ENCODE peak calls at places on chromosomes 12 and 14, in eight cellular contexts. U is adipocyte; H is A549; L is tibial artery; Z is CD8-positive, alpha-beta memory T cell; O is upper lobe of right lung; E is right cardiac atrium; F is left ventricle myocardium inferior. N is an unnamed sample.
A peak's percentile ranks its signal among the peaks of the same experiment; 100 is the strongest.

GRCh38 chr14:70622111-70622712 is 19.5 kb upstream of the TTC9 start:
- DNase-seq in O (no peak), U (peak; percentile 43), H (peak; percentile 58), Z (peak; percentile 40), L (no peak), E (no peak), F (no peak), N (peak; percentile 13)

GRCh38 chr12:42237052-42237852 is 796 bp downstream of the YAF2 start:
- DNase-seq in F (peak; percentile 76), Z (peak; percentile 77), E (peak; percentile 89), O (peak; percentile 92), H (peak; percentile 94), L (peak; percentile 55), U (peak; percentile 86), N (peak; percentile 82)

GRCh38 chr14:99759546-99759925 is 33.7 kb upstream of the EML1 start:
- DNase-seq in E (peak; percentile 62), H (no peak), L (no peak), Z (no peak), U (no peak), F (no peak), O (peak; percentile 49), N (no peak)

GRCh38 chr12:52037248-52037861 is 13.9 kb upstream of the NR4A1 start:
- DNase-seq in E (peak; percentile 91), O (peak; percentile 76), L (peak; percentile 79), H (no peak), F (peak; percentile 58), U (peak; percentile 89), Z (no peak), N (no peak)

GRCh38 chr12:106446429-106447092 is 89.0 kb downstream of the POLR3B start:
- DNase-seq in Z (no peak), L (no peak), U (no peak), H (no peak), F (no peak), E (no peak), O (no peak), N (peak; percentile 95)

GRCh38 chr14:66920196-66920595 is 269.0 kb upstream of the GARIN2 start:
- DNase-seq in L (no peak), E (no peak), H (no peak), Z (no peak), O (no peak), U (peak; percentile 30), F (no peak), N (no peak)

GRCh38 chr14:75198291-75198933 is 22.0 kb upstream of the TMED10 start:
- DNase-seq in H (no peak), F (peak; percentile 56), Z (no peak), L (no peak), E (peak; percentile 70), O (no peak), U (no peak), N (no peak)

GRCh38 chr14:22221508-22221907 is 367.5 kb downstream of the DAD1 start:
- DNase-seq in L (no peak), H (peak; percentile 8), Z (no peak), F (no peak), O (no peak), E (no peak), U (peak; percentile 48), N (no peak)

GRCh38 chr12:30813741-30814687 is 59.3 kb upstream of the CAPRIN2 start:
- DNase-seq in U (no peak), O (no peak), L (no peak), E (no peak), F (no peak), H (no peak), Z (no peak), N (no peak)

GRCh38 chr12:5379737-5380496 is 52.0 kb upstream of the NTF3 start:
- DNase-seq in L (no peak), H (no peak), Z (no peak), O (no peak), U (no peak), F (no peak), E (no peak), N (no peak)

GRCh38 chr14:61472801-61473376 is 151.5 kb downstream of the PRKCH start:
- DNase-seq in H (no peak), L (no peak), Z (peak; percentile 66), E (no peak), O (no peak), F (no peak), U (no peak), N (no peak)
- H3K4me3 ChIP-seq in H (no peak overlapping the region), L (no peak overlapping the region), Z (peak overlapping the region; percentile 37), E (no peak overlapping the region), O (no peak overlapping the region), F (no peak overlapping the region), U (no peak overlapping the region), N (no peak overlapping the region)

GRCh38 chr12:94203796-94204195 is 55.4 kb downstream of the PLXNC1 start:
- DNase-seq in E (no peak), L (no peak), Z (no peak), H (no peak), U (no peak), F (no peak), O (no peak), N (no peak)
- H3K4me1 ChIP-seq in E (peaks cover 13% of the 10 kb centered on the region), L (peaks cover 13% of the 10 kb centered on the region), Z (peaks cover 49% of the 10 kb centered on the region), H (no peaks in the 10 kb centered on the region), U (peaks cover 15% of the 10 kb centered on the region), F (peaks cover 14% of the 10 kb centered on the region), O (peaks cover 16% of the 10 kb centered on the region), N (peaks cover 18% of the 10 kb centered on the region)

DNA sequence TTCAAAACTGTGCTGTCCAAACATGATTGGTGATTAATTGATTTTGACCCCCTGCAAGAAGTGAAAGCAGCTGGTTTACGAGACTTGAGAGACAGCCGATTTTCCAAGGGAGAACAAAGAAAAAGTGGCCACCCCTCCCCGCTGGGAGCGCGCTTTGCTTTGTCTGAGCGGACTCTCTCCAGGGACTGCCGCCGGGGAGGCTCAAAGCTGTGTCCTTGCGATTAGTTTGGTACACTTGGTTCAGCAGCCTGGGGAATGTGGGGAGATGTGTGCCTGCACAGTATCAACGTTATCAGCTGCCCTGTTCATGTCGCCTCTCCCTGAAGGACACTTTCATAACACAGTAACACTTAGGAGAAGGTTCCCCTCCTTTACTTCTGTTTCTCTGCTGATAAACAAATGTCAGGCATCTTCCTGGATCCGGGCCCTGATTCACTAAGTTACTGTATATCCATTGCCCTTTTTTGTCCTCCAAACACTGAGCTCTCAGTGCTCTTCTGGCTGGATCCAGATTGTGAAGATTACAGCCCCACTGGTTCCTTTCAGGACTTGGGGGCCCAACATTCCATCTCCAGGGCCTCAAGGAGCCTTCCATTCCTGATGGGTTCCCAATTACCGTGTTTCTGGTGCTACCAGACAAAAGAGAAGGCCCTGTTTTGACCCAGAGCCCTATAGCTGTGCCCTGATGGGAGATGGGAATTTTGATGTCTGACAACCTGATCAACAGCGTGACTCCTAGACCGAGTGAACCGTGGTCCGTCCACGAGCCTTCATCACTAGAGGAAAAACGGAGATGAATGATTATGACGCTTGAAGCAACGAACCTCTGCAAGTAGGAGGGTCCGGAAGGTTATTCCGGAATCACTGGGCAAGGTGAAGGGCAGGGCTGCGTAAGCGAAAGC is 31.7 kb upstream of the TUBA1C start:
- DNase-seq in O (peak; percentile 71), U (peak; percentile 65), H (no peak), L (peak; percentile 40), F (peak; percentile 75), E (peak; percentile 87), Z (no peak), N (peak; percentile 97)
- H3K4me3 ChIP-seq in O (peak overlapping the region; percentile 19), U (peak overlapping the region; percentile 36), H (no peak overlapping the region), L (peak overlapping the region; percentile 55), F (peak overlapping the region; percentile 44), E (peak overlapping the region; percentile 21), Z (no peak overlapping the region), N (no peak overlapping the region)

GRCh38 chr12:127328867-127329266 is 938.1 kb upstream of the TMEM132C start:
- DNase-seq in Z (no peak), U (no peak), E (no peak), H (peak; percentile 11), O (no peak), F (no peak), L (no peak), N (no peak)
- H3K4me1 ChIP-seq in Z (no peaks in the 10 kb centered on the region), U (no peaks in the 10 kb centered on the region), E (no peaks in the 10 kb centered on the region), H (no peaks in the 10 kb centered on the region), O (no peaks in the 10 kb centered on the region), F (no peaks in the 10 kb centered on the region), L (no peaks in the 10 kb centered on the region), N (no peaks in the 10 kb centered on the region)

GRCh38 chr12:121123488-121123887 is 9.2 kb upstream of the P2RX7 start:
- DNase-seq in O (no peak), E (no peak), Z (no peak), H (no peak), F (no peak), L (no peak), U (no peak), N (no peak)

GRCh38 chr12:121120989-121121755 is 11.5 kb upstream of the P2RX7 start:
- DNase-seq in E (no peak), L (no peak), Z (no peak), O (no peak), F (no peak), U (no peak), H (no peak), N (no peak)

GRCh38 chr12:121121805-121122204 is 10.9 kb upstream of the P2RX7 start:
- DNase-seq in O (no peak), L (no peak), E (no peak), H (no peak), F (no peak), Z (no peak), U (no peak), N (no peak)

GRCh38 chr12:121127501-121127900 is 5.2 kb upstream of the P2RX7 start:
- DNase-seq in Z (no peak), O (no peak), U (no peak), H (no peak), F (no peak), E (no peak), L (no peak), N (no peak)

DNA sequence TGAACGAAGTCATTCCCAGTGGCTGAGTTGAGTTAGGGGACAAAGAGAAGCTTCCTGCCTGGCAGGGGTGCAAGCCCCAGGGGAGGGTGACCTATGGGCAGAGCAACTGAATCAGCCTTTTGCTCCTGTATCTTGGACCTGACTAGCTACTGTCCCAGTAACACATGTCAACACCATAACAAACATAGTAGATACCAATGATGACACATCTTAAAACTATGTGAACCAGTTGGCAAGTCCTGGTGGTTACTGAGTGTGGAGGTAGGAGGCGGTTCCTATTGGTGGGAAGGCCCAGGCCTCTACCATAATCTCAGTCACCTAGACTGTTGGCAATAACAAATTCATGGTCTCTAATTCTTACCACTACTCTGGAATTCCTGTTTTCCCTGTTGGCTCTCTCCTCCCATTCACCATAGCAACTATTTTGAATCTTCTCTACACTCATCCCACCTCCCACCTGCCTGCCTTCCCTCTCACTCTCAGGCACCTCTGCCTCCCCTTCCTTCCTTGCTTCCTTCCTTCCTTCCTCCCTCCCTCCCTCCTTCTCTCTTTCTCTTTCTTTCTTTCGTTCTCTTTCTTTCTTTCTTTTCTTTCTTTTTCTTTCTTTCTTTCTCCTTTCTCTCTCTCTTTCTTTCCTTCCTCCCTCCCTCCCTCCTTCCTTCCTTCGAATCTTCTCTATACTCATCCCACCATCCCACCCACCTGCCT is 8.1 kb upstream of the P2RX7 start:
- DNase-seq in F (no peak), O (no peak), U (peak; percentile 16), E (no peak), Z (no peak), H (peak; percentile 95), L (no peak), N (no peak)
- H3K4me3 ChIP-seq in F (no peak overlapping the region), O (no peak overlapping the region), U (no peak overlapping the region), E (no peak overlapping the region), Z (no peak overlapping the region), H (no peak overlapping the region), L (no peak overlapping the region), N (no peak overlapping the region)

DNA sequence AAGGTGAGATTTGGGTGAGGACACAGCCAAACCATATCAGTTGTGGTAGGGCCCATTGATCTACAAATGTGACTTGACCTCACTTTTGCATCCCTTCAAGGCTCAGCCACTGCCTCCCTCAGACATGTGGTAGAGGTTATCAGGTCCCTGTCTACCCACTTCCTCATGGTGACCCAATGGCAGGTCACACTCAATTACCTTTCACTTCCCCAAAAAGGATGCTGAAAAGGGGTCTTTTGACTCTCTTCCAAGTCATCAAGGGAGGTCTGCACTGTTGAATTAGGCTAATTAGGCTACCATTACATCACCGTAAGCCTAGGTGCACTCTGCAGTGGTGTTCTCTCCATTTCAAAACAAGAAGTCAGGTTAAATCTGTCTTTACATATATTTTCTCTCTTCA is 22.6 kb upstream of the DRAM1 start:
- DNase-seq in Z (no peak), E (no peak), F (no peak), O (no peak), U (no peak), L (no peak), H (no peak), N (no peak)
- H3K4me1 ChIP-seq in Z (no peaks in the 10 kb centered on the region), E (no peaks in the 10 kb centered on the region), F (no peaks in the 10 kb centered on the region), O (peaks cover 26% of the 10 kb centered on the region), U (peaks cover 43% of the 10 kb centered on the region), L (no peaks in the 10 kb centered on the region), H (peaks cover 34% of the 10 kb centered on the region), N (no peaks in the 10 kb centered on the region)

N was measured in HAP-1.